ENCODE peak calls at places on chromosomes 16 and 17, in ten cellular contexts. Q, U, V, C, I, F, N, B, H and X are unnamed samples.

GRCh38 chr16:50021509-50021908 is 3.5 kb upstream of the CNEP1R1 start:
- DNase-seq in C (peak), I (no peak), H (no peak), V (peak), N (no peak), U (no peak), Q (peak), B (peak), F (peak), X (peak)

GRCh38 chr16:57379579-57379978 is 7.3 kb downstream of the CX3CL1 start:
- DNase-seq in H (no peak), N (no peak), U (no peak), Q (peak), B (no peak), I (no peak), F (no peak), V (no peak), C (no peak), X (no peak)

GRCh38 chr16:70550082-70550481 is 26.5 kb downstream of the SF3B3 start:
- DNase-seq in V (no peak), H (no peak), I (no peak), U (no peak), C (no peak), N (no peak), Q (no peak), B (no peak), F (no peak), X (no peak)

GRCh38 chr17:80827646-80828643 is 163.7 kb upstream of the CHMP6 start:
- DNase-seq in C (peak), F (peak), I (no peak), N (no peak), U (peak), B (no peak), H (no peak), Q (no peak), V (peak), X (no peak)

GRCh38 chr16:15682105-15682570 is 32.1 kb downstream of the NDE1 start:
- DNase-seq in U (peak), C (no peak), H (no peak), B (peak), V (peak), I (peak), N (no peak), F (peak), Q (peak), X (peak)

GRCh38 chr17:78568494-78569115 is 8.6 kb downstream of the DNAH17 start:
- DNase-seq in N (no peak), B (no peak), V (no peak), U (no peak), I (no peak), H (no peak), Q (peak), C (no peak), F (peak), X (no peak)

GRCh38 chr17:19270951-19271611 is 33.9 kb downstream of the EPN2 start:
- DNase-seq in B (no peak), F (no peak), N (no peak), C (no peak), V (no peak), H (no peak), I (no peak), U (no peak), Q (no peak), X (no peak)

GRCh38 chr16:55035037-55035436 is 104.4 kb downstream of the IRX5 start:
- DNase-seq in B (no peak), N (no peak), F (no peak), C (peak), H (peak), Q (peak), V (peak), I (no peak), U (no peak), X (peak)

GRCh38 chr17:70168044-70168978 is 1.0 kb upstream of the KCNJ2 start:
- DNase-seq in Q (peak), F (peak), U (no peak), H (peak), C (peak), N (peak), I (no peak), B (peak), V (peak), X (peak)

GRCh38 chr17:50209472-50210248 is 8.2 kb upstream of the COL1A1 start:
- DNase-seq in N (peak), V (peak), C (no peak), B (peak), U (no peak), F (peak), I (no peak), Q (no peak), H (no peak), X (no peak)

GRCh38 chr16:79253100-79253631 is 347.4 kb downstream of the MAF start:
- DNase-seq in B (no peak), F (no peak), N (peak), H (no peak), I (no peak), U (no peak), Q (no peak), C (no peak), V (no peak), X (no peak)

GRCh38 chr16:54288592-54289241 is 2.1 kb upstream of the IRX3 start:
- DNase-seq in F (no peak), Q (no peak), U (no peak), N (no peak), C (no peak), V (no peak), H (no peak), B (no peak), I (no peak), X (no peak)

GRCh38 chr16:88338111-88338510 is 44.6 kb upstream of the ZNF469 start:
- DNase-seq in V (no peak), Q (no peak), N (no peak), C (no peak), H (no peak), U (peak), B (no peak), I (no peak), F (no peak), X (peak)

GRCh38 chr16:81522141-81522701 is 77.6 kb downstream of the CMIP start:
- DNase-seq in U (peak), N (no peak), B (no peak), Q (no peak), H (no peak), V (peak), F (no peak), C (peak), I (no peak), X (no peak)

GRCh38 chr16:86753399-86753798 is 175.1 kb downstream of the FOXL1 start:
- DNase-seq in H (no peak), U (no peak), C (no peak), V (no peak), I (no peak), N (no peak), Q (no peak), F (no peak), B (no peak), X (no peak)

GRCh38 chr17:77882481-77883212 is 75.9 kb upstream of the TNRC6C start:
- DNase-seq in N (peak), Q (peak), C (no peak), F (peak), H (no peak), U (no peak), B (peak), V (no peak), I (peak), X (peak)

GRCh38 chr16:87384162-87384999 is 805 bp upstream of the FBXO31 start:
- DNase-seq in H (peak), C (peak), B (peak), U (no peak), N (no peak), Q (no peak), V (peak), I (no peak), F (no peak), X (no peak)

GRCh38 chr17:28290703-28291102 is 28.3 kb upstream of the TMEM97 start:
- DNase-seq in Q (no peak), B (no peak), N (no peak), C (no peak), F (no peak), U (no peak), H (no peak), I (no peak), V (no peak), X (no peak)

GRCh38 chr17:40453881-40454630 is 10.8 kb downstream of the IGFBP4 start:
- DNase-seq in B (peak), Q (no peak), H (no peak), I (no peak), V (no peak), F (no peak), N (peak), U (no peak), C (no peak), X (no peak)

GRCh38 chr17:16945513-16946201 is 26.3 kb downstream of the TNFRSF13B start:
- DNase-seq in I (no peak), N (no peak), B (peak), F (peak), V (peak), Q (no peak), C (peak), H (no peak), U (no peak), X (peak)

GRCh38 chr16:30054451-30054850 is 11.1 kb upstream of the ALDOA start:
- DNase-seq in F (no peak), C (no peak), H (no peak), Q (no peak), B (no peak), N (no peak), V (no peak), U (no peak), I (no peak), X (no peak)

GRCh38 chr16:31487720-31488629 is 5.1 kb downstream of the SLC5A2 start:
- DNase-seq in F (peak), B (peak), V (peak), C (peak), U (no peak), H (peak), I (peak), Q (peak), N (peak), X (peak)